ENCODE peak calls at places on chromosomes 7 and 10, in seven cellular contexts. A is NCI-H1048; Y is stimulated activated CD4-positive, alpha-beta T cell treated with anti-CD3 and anti-CD28 coated beads, Interleukin-4, amount 100 ng/mL, for 4 hours; G is AML-193; B is NCI-H1092; D is NCI-H460; F is T-helper 9 cell. I is an unnamed sample.

GRCh38 chr7:48213226-48213625 is 42.0 kb downstream of the ABCA13 start:
- DNase-seq in F (no peak), B (no peak), Y (no peak), A (no peak), G (no peak), D (no peak), I (no peak)

GRCh38 chr10:33461295-33461640 is 126.8 kb upstream of the NRP1 start:
- DNase-seq in A (no peak), B (no peak), D (no peak), Y (no peak), G (no peak), F (no peak), I (no peak)

GRCh38 chr10:88883443-88883799 is 3.4 kb downstream of the STAMBPL1 start:
- DNase-seq in B (no peak), Y (no peak), D (no peak), G (no peak), A (no peak), F (no peak), I (no peak)

GRCh38 chr10:93760490-93760889 is 2.8 kb downstream of the LGI1 start:
- DNase-seq in D (no peak), B (no peak), A (no peak), G (no peak), F (no peak), Y (no peak), I (no peak)

GRCh38 chr10:76411719-76412435 is 980.5 kb downstream of the LRMDA start:
- DNase-seq in Y (no peak), A (no peak), D (no peak), B (no peak), G (no peak), F (no peak), I (peak; percentile 85)

GRCh38 chr7:141317033-141317585 is 234.1 kb upstream of the AGK start:
- DNase-seq in Y (no peak), F (no peak), G (no peak), D (no peak), A (no peak), B (no peak), I (no peak)

GRCh38 chr10:119206603-119207366 is 586 bp upstream of the GRK5 start:
- DNase-seq in B (peak; percentile 15), Y (peak; percentile 69), A (no peak), D (no peak), F (peak; percentile 58), G (peak; percentile 33), I (peak; percentile 93)

GRCh38 chr10:115417585-115418265 is 324.6 kb downstream of the ATRNL1 start:
- DNase-seq in A (no peak), F (no peak), Y (no peak), G (peak; percentile 63), D (peak; percentile 53), B (no peak), I (no peak)